ENCODE peak calls at places on chromosomes 11 and 22, in nine cellular contexts. Z is OCI-LY7, I is transverse colon, Q is brain microvascular endothelial cell, G is GM06990, C is cardiac muscle cell, O is epithelial cell of esophagus, X is AG04450, U is thoracic aorta. H is an unnamed sample.

GRCh38 chr22:29307658-29308147 is 1.3 kb downstream of the GAS2L1 start:
- DNase-seq in Z (no peak), I (no peak), Q (no peak), G (no peak), C (no peak), O (no peak), X (no peak), U (no peak), H (no peak)

GRCh38 chr22:46137218-46137766 is 13.0 kb upstream of the PPARA start:
- DNase-seq in Z (no peak), I (no peak), Q (no peak), G (no peak), C (no peak), O (no peak), X (no peak), U (no peak), H (no peak)

GRCh38 chr11:93921695-93922468 is 71.5 kb upstream of the VSTM5 start:
- DNase-seq in Z (peak), I (peak), Q (peak), G (peak), C (peak), O (peak), X (peak), U (no peak), H (peak)

GRCh38 chr11:2554338-2555240 is 109.8 kb downstream of the KCNQ1 start:
- DNase-seq in Z (no peak), I (peak), Q (no peak), G (no peak), C (no peak), O (no peak), X (no peak), U (no peak), H (no peak)

GRCh38 chr11:117664897-117665296 is 132.1 kb downstream of the DSCAML1 start:
- DNase-seq in Z (no peak), I (peak), Q (no peak), G (no peak), C (no peak), O (no peak), X (no peak), U (no peak), H (no peak)

GRCh38 chr11:69196322-69197169 is 40.8 kb downstream of the SMIM38 start:
- DNase-seq in Z (no peak), I (no peak), Q (no peak), G (no peak), C (no peak), O (no peak), X (no peak), U (no peak), H (no peak)

GRCh38 chr11:3134218-3134621 is 30.9 kb downstream of the OSBPL5 start:
- DNase-seq in Z (no peak), I (peak), Q (no peak), G (no peak), C (no peak), O (no peak), X (no peak), U (no peak), H (no peak)

GRCh38 chr11:112734207-112734606 is 227.0 kb upstream of the NCAM1 start:
- DNase-seq in Z (no peak), I (no peak), Q (peak), G (no peak), C (peak), O (peak), X (no peak), U (no peak), H (peak)

GRCh38 chr11:119688362-119688761 is 40.6 kb downstream of the NECTIN1 start:
- DNase-seq in Z (no peak), I (no peak), Q (no peak), G (no peak), C (no peak), O (no peak), X (no peak), U (no peak), H (no peak)

DNA sequence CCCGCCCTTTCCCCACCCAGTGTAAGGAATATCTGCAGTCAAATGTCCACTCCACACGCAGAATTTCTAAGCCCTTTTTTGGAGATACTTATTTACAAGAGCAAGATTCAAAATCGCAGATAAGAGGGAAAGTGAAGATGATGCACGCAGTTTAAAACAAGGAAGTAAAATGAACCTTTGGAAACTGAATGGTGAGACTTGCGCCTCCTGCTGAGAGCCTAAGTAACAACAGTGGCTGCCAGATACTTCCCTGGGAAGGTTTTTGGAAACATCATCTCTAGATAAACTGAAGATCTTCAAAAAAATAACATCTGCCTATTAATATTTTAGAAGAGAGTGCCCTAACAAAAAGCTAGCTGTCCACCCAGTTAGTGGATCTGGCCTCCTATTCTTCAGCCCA is 963.1 kb upstream of the FAT3 start:
- DNase-seq in Z (no peak), I (no peak), Q (no peak), G (no peak), C (peak), O (no peak), X (no peak), U (no peak), H (no peak)
- TF ChIP-seq CTCF in Z (peak), I (no peak), Q (peak), G (peak), C (no peak), O (no peak), X (no peak), U (no peak), H (no peak)

GRCh38 chr22:20154602-20155183 is 3.8 kb upstream of the CCDC188 start:
- DNase-seq in Z (no peak), I (no peak), Q (no peak), G (no peak), C (no peak), O (no peak), X (no peak), U (no peak), H (no peak)
- TF ChIP-seq CTCF in Z (no peak), I (no peak), Q (peak), G (peak), C (no peak), O (no peak), X (no peak), U (no peak), H (no peak)

GRCh38 chr11:80163441-80163840 is 722.6 kb upstream of the TENM4 start:
- DNase-seq in Z (no peak), I (no peak), Q (no peak), G (no peak), C (no peak), O (peak), X (no peak), U (no peak), H (no peak)

GRCh38 chr11:80163011-80163410 is 722.2 kb upstream of the TENM4 start:
- DNase-seq in Z (no peak), I (no peak), Q (peak), G (no peak), C (no peak), O (peak), X (no peak), U (no peak), H (no peak)

GRCh38 chr11:80165763-80166162 is 724.9 kb upstream of the TENM4 start:
- DNase-seq in Z (no peak), I (no peak), Q (peak), G (no peak), C (no peak), O (peak), X (no peak), U (no peak), H (no peak)

GRCh38 chr11:80157447-80157846 is 716.6 kb upstream of the TENM4 start:
- DNase-seq in Z (no peak), I (no peak), Q (no peak), G (no peak), C (no peak), O (no peak), X (no peak), U (no peak), H (no peak)

GRCh38 chr11:80162387-80162786 is 721.6 kb upstream of the TENM4 start:
- DNase-seq in Z (no peak), I (no peak), Q (no peak), G (no peak), C (no peak), O (no peak), X (no peak), U (no peak), H (no peak)
- TF ChIP-seq CTCF in Z (no peak), I (no peak), Q (no peak), G (no peak), C (no peak), O (no peak), X (no peak), U (no peak), H (no peak)

GRCh38 chr11:61378713-61379313 is 13.6 kb upstream of the TMEM216 start:
- DNase-seq in Z (no peak), I (no peak), Q (peak), G (no peak), C (no peak), O (peak), X (peak), U (no peak), H (no peak)

GRCh38 chr11:61390161-61390560 is 2.2 kb upstream of the TMEM216 start:
- DNase-seq in Z (no peak), I (no peak), Q (no peak), G (no peak), C (no peak), O (no peak), X (no peak), U (no peak), H (no peak)

GRCh38 chr11:61380914-61381313 is 11.5 kb upstream of the TMEM216 start:
- DNase-seq in Z (no peak), I (no peak), Q (no peak), G (no peak), C (no peak), O (no peak), X (no peak), U (no peak), H (no peak)

DNA sequence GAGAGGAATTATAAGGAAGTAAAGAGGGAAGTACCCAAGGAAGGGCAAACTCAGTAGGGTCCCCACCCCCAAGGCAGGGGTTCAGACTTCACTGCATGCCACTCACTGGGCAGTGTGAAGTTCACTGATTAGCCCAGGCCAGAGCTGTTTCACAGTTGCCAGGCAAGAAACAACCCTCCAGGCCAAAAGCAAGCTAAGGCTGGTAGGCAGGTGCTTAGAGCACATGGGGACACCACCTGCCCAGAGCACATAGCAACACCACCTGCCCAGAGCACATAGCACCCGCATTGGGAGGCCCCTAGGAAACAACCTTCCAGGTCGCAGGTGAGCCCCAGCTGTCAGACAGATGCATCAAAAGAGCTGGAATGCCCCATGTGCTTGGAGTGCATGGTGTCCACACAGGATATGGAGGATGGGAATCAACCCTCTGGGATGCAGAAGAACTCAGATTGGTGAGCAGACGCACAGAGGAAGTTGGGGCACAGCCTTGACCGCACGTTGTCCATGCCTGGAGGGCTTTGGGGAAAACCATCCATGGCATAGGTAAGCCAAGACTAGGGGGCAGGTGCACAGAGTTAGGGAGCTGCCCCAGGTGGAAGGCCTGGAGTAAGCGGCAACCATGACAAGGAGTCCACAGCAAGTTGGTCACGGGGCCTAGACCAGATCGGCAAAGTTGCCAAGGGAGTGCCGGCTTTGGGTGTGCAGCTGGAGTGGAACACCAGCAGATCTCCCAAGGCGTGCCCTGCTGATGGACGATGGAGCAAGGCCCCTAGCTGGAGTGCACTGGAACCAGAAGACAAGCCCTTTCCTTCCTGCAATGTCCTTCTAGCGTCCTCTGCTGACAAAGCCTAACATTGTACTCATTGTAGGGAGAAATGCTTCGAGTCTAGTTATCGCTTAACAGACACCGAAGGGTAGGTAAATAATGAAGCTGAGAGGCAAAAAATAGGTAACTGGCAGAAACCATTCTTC is 7.8 kb upstream of the TMEM216 start:
- DNase-seq in Z (peak), I (no peak), Q (no peak), G (no peak), C (peak), O (peak), X (no peak), U (no peak), H (no peak)
- TF ChIP-seq CTCF in Z (no peak), I (no peak), Q (peak), G (peak), C (peak), O (peak), X (peak), U (no peak), H (no peak)

DNA sequence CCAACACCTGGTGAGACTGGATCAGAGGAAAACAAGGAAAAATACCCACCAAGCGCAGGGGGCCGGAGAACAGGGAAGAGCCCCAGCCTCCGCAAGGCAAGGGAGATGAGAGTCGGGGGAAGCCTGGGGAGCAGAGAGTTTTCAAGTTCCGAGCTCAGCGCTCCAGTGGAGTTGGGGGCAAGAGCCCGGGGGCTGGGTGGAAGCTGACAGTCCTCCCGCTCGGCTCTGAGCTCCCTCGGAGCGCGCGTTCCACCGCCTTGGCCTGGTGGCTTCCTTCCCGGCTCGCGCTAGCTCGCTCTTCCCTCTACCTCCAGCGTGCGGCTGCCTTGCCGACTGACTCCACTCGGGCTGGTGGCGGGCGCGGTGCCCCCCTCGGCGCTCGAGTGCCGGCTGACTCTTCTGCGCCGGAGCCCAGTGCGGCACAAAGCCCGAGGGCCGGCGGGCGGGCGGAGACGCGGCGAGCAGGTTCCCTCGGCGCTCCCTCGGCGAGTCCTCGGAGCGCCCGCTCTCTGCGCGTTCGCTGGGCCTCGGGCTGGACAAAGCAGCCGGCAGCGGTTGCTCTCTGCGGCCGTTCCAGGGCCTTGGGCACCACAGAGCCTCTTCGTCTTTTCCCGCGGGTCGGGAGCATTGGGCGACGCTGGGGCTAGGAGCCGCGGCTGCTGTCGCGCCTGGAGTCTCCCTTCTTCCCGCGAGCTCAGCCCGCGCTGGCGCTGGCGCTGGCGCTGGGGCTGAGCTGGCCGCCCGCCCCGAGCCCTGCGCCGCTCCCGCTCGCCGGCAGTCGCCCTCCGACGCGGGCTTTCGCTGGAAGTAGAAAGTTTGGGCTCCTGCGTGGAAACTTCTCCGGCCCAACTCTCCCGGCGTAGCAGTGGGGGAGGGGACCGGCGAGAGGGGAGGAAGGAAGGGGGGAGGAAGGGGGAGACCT is 1.0 kb downstream of the PAX6 start:
- DNase-seq in Z (no peak), I (no peak), Q (no peak), G (no peak), C (peak), O (peak), X (no peak), U (no peak), H (peak)
- TF ChIP-seq CTCF in Z (no peak), I (no peak), Q (no peak), G (no peak), C (no peak), O (no peak), X (no peak), U (no peak), H (no peak)

GRCh38 chr22:25027959-25028840 is 75.7 kb downstream of the KIAA1671 start:
- DNase-seq in Z (no peak), I (peak), Q (peak), G (no peak), C (peak), O (peak), X (no peak), U (no peak), H (peak)
- TF ChIP-seq CTCF in Z (no peak), I (peak), Q (peak), G (peak), C (peak), O (peak), X (no peak), U (peak), H (no peak)

GRCh38 chr11:109854696-109855095 is 238.5 kb upstream of the ZC3H12C start:
- DNase-seq in Z (no peak), I (no peak), Q (no peak), G (no peak), C (no peak), O (no peak), X (no peak), U (no peak), H (no peak)

GRCh38 chr11:109851780-109852390 is 241.3 kb upstream of the ZC3H12C start:
- DNase-seq in Z (no peak), I (no peak), Q (no peak), G (no peak), C (no peak), O (peak), X (no peak), U (no peak), H (no peak)

GRCh38 chr11:109849946-109850345 is 243.2 kb upstream of the ZC3H12C start:
- DNase-seq in Z (no peak), I (no peak), Q (no peak), G (no peak), C (no peak), O (no peak), X (no peak), U (no peak), H (no peak)

GRCh38 chr11:109856958-109857357 is 236.2 kb upstream of the ZC3H12C start:
- DNase-seq in Z (no peak), I (no peak), Q (peak), G (no peak), C (no peak), O (no peak), X (no peak), U (no peak), H (no peak)

GRCh38 chr11:109853156-109853776 is 239.9 kb upstream of the ZC3H12C start:
- DNase-seq in Z (peak), I (no peak), Q (peak), G (peak), C (peak), O (peak), X (peak), U (no peak), H (peak)
- TF ChIP-seq CTCF in Z (peak), I (peak), Q (peak), G (peak), C (peak), O (peak), X (peak), U (no peak), H (peak)